ENCODE peak calls at places on chromosomes 4 and X, in four cellular contexts. Y is T-helper 9 cell, F is fibroblast of lung, K is heart right ventricle. A is an unnamed sample.

GRCh38 chr4:184100297-184100885 is 117.3 kb downstream of the ENPP6 start:
- DNase-seq in Y (peak), F (peak), K (peak), A (no peak)

GRCh38 chr4:179751669-179752068 is 2309.4 kb upstream of the AGA start:
- DNase-seq in Y (no peak), F (no peak), K (no peak), A (no peak)

GRCh38 chr4:56684320-56684719 is 3.2 kb upstream of the HOPX start:
- DNase-seq in Y (no peak), F (peak), K (no peak), A (peak)

GRCh38 chrX:9988762-9989161 is 21.6 kb downstream of the CLDN34 start:
- DNase-seq in Y (no peak), F (peak), K (no peak), A (no peak)

GRCh38 chr4:14257903-14258302 is 630.4 kb upstream of the BOD1L1 start:
- DNase-seq in Y (no peak), F (no peak), K (no peak), A (no peak)

GRCh38 chr4:188246488-188246887 is 107.2 kb downstream of the TRIML1 start:
- DNase-seq in Y (no peak), F (peak), K (no peak), A (no peak)

GRCh38 chr4:87014284-87014782 is 79.5 kb downstream of the AFF1 start:
- DNase-seq in Y (no peak), F (peak), K (no peak), A (no peak)

GRCh38 chr4:61431131-61431530 is 231.0 kb downstream of the ADGRL3 start:
- DNase-seq in Y (no peak), F (no peak), K (no peak), A (no peak)

GRCh38 chr4:108072300-108072699 is 82.6 kb downstream of the HADH start:
- DNase-seq in Y (peak), F (no peak), K (no peak), A (no peak)

GRCh38 chrX:115058276-115058675 is 40.9 kb upstream of the IL13RA2 start:
- DNase-seq in Y (no peak), F (peak), K (peak), A (peak)

GRCh38 chr4:87497141-87497540 is 32.0 kb downstream of the SPARCL1 start:
- DNase-seq in Y (no peak), F (no peak), K (no peak), A (peak)

GRCh38 chrX:49309401-49309981 is 6.0 kb downstream of the GAGE10 start:
- DNase-seq in Y (no peak), F (peak), K (no peak), A (peak)

GRCh38 chr4:6674500-6675149 is 19.1 kb upstream of the S100P start:
- DNase-seq in Y (peak), F (peak), K (no peak), A (peak)

GRCh38 chrX:133410555-133410954 is 4.7 kb downstream of the GPC4 start:
- DNase-seq in Y (no peak), F (no peak), K (no peak), A (no peak)

GRCh38 chrX:104430720-104431119 is 135.3 kb upstream of the IL1RAPL2 start:
- DNase-seq in Y (no peak), F (no peak), K (no peak), A (no peak)

GRCh38 chr4:170853422-170854021 is 763.8 kb upstream of the AADAT start:
- DNase-seq in Y (no peak), F (no peak), K (peak), A (no peak)

GRCh38 chr4:139297001-139297410 is 4.3 kb upstream of the NAA15 start:
- DNase-seq in Y (no peak), F (peak), K (no peak), A (peak)

GRCh38 chr4:147865926-147866325 is 134.0 kb downstream of the ARHGAP10 start:
- DNase-seq in Y (no peak), F (peak), K (no peak), A (no peak)

GRCh38 chr4:53705151-53705764 is 114.0 kb upstream of the LNX1 start:
- DNase-seq in Y (no peak), F (no peak), K (no peak), A (no peak)

GRCh38 chrX:130136497-130136896 is 26.2 kb upstream of the ELF4 start:
- DNase-seq in Y (no peak), F (no peak), K (no peak), A (no peak)

GRCh38 chrX:31499120-31499519 is 427.3 kb upstream of the FTHL17 start:
- DNase-seq in Y (no peak), F (peak), K (no peak), A (peak)

GRCh38 chrX:146264763-146265375 is 447.2 kb downstream of the SLITRK2 start:
- DNase-seq in Y (no peak), F (no peak), K (no peak), A (no peak)

GRCh38 chr4:6107886-6108285 is 89.7 kb upstream of the C4orf50 start:
- DNase-seq in Y (no peak), F (no peak), K (no peak), A (no peak)

GRCh38 chrX:139784788-139785187 is 76.8 kb upstream of the MCF2 start:
- DNase-seq in Y (no peak), F (no peak), K (no peak), A (no peak)

GRCh38 chr4:64518600-64518999 is 109.3 kb upstream of the TECRL start:
- DNase-seq in Y (no peak), F (no peak), K (no peak), A (no peak)

GRCh38 chr4:148214529-148215166 is 227.6 kb downstream of the NR3C2 start:
- DNase-seq in Y (no peak), F (peak), K (peak), A (no peak)

GRCh38 chrX:136689441-136689840 is 41.5 kb downstream of the CD40LG start:
- DNase-seq in Y (no peak), F (no peak), K (no peak), A (no peak)

GRCh38 chrX:71632923-71633657 is 14.8 kb upstream of the CXCR3 start:
- DNase-seq in Y (no peak), F (no peak), K (no peak), A (no peak)

GRCh38 chr4:35972814-35973213 is 271.5 kb downstream of the ARAP2 start:
- DNase-seq in Y (no peak), F (no peak), K (no peak), A (no peak)

GRCh38 chrX:14875624-14876023 is 2.4 kb downstream of the MOSPD2 start:
- DNase-seq in Y (no peak), F (no peak), K (no peak), A (no peak)

GRCh38 chr4:146124023-146124680 is 51.4 kb upstream of the LSM6 start:
- DNase-seq in Y (no peak), F (no peak), K (no peak), A (no peak)

GRCh38 chr4:7987148-7987989 is 47.7 kb upstream of the AFAP1 start:
- DNase-seq in Y (peak), F (peak), K (peak), A (peak)

GRCh38 chr4:80233390-80233789 is 33.1 kb upstream of the FGF5 start:
- DNase-seq in Y (no peak), F (no peak), K (no peak), A (no peak)

GRCh38 chrX:30620980-30621716 is 32.1 kb upstream of the GK start:
- DNase-seq in Y (no peak), F (peak), K (peak), A (peak)

GRCh38 chrX:154082396-154083133 is 15.0 kb downstream of the MECP2 start:
- DNase-seq in Y (no peak), F (peak), K (no peak), A (peak)

GRCh38 chrX:151004085-151004484 is 20.9 kb downstream of the HMGB3 start:
- DNase-seq in Y (no peak), F (no peak), K (no peak), A (no peak)

GRCh38 chr4:33060873-33061542 is 2340.8 kb downstream of the PCDH7 start:
- DNase-seq in Y (no peak), F (peak), K (peak), A (peak)

GRCh38 chr4:152524429-152524828 is 11.5 kb downstream of the FBXW7 start:
- DNase-seq in Y (no peak), F (no peak), K (no peak), A (no peak)

A was measured in Daoy.